ENCODE peak calls at places on chromosomes 2 and 18, in nine cellular contexts. D is activated T-cell treated with anti-CD3 and anti-CD28 coated beads, Interleukin-2, amount 50 U/mL, for 24 hours; G is EH; H is ELR; Q is OCI-LY7; R is NCI-H1417; E is CD4-positive, alpha-beta T cell; P is GM13977; K is astrocyte. T is an unnamed sample.

GRCh38 chr2:222292738-222293134 is 6.1 kb downstream of the PAX3 start:
- DNase-seq in D (no peak), G (no peak), H (no peak), Q (no peak), R (no peak), E (no peak), P (no peak), K (no peak), T (no peak)

GRCh38 chr2:102103992-102104871 is 38.3 kb upstream of the IL1R1 start:
- DNase-seq in D (peak), G (peak), H (peak), Q (no peak), R (no peak), E (no peak), P (peak), K (peak), T (no peak)

GRCh38 chr18:3411854-3412268 is 38.1 kb upstream of the TGIF1 start:
- DNase-seq in D (peak), G (peak), H (peak), Q (no peak), R (no peak), E (no peak), P (no peak), K (no peak), T (no peak)

GRCh38 chr2:39375917-39376316 is 61.2 kb downstream of the MAP4K3 start:
- DNase-seq in D (no peak), G (no peak), H (no peak), Q (no peak), R (no peak), E (no peak), P (no peak), K (no peak), T (no peak)

GRCh38 chr18:68701353-68701752 is 13.6 kb downstream of the TMX3 start:
- DNase-seq in D (no peak), G (no peak), H (no peak), Q (no peak), R (no peak), E (no peak), P (no peak), K (no peak), T (no peak)

GRCh38 chr2:98936917-98937351 is 909 bp upstream of the CRACDL start:
- DNase-seq in D (no peak), G (no peak), H (no peak), Q (no peak), R (no peak), E (no peak), P (peak), K (no peak), T (no peak)

GRCh38 chr2:28210535-28210934 is 182.1 kb upstream of the FOSL2 start:
- DNase-seq in D (no peak), G (no peak), H (no peak), Q (no peak), R (no peak), E (no peak), P (no peak), K (no peak), T (no peak)

GRCh38 chr2:143161982-143162837 is 33.0 kb downstream of the ARHGAP15 start:
- DNase-seq in D (peak), G (peak), H (peak), Q (peak), R (peak), E (peak), P (no peak), K (peak), T (peak)

GRCh38 chr2:240250150-240250984 is 109.9 kb upstream of the OTOS start:
- DNase-seq in D (peak), G (no peak), H (no peak), Q (no peak), R (no peak), E (no peak), P (no peak), K (no peak), T (no peak)

GRCh38 chr2:69668598-69668997 is 25.1 kb upstream of the AAK1 start:
- DNase-seq in D (no peak), G (peak), H (no peak), Q (no peak), R (no peak), E (no peak), P (no peak), K (no peak), T (no peak)

GRCh38 chr18:54775686-54776085 is 52.6 kb upstream of the RAB27B start:
- DNase-seq in D (no peak), G (peak), H (peak), Q (no peak), R (no peak), E (no peak), P (no peak), K (peak), T (no peak)

GRCh38 chr2:70565039-70565731 is 11.6 kb upstream of the TGFA start:
- DNase-seq in D (no peak), G (no peak), H (no peak), Q (no peak), R (no peak), E (no peak), P (no peak), K (no peak), T (no peak)

GRCh38 chr2:7203056-7203467 is 285.9 kb downstream of the RNF144A start:
- DNase-seq in D (peak), G (peak), H (peak), Q (peak), R (peak), E (peak), P (peak), K (peak), T (peak)

GRCh38 chr18:45749918-45750689 is 26.1 kb downstream of the SLC14A1 start:
- DNase-seq in D (no peak), G (no peak), H (no peak), Q (no peak), R (no peak), E (no peak), P (no peak), K (no peak), T (no peak)

GRCh38 chr2:173240083-173240482 is 114.6 kb upstream of the CDCA7 start:
- DNase-seq in D (no peak), G (no peak), H (no peak), Q (no peak), R (no peak), E (no peak), P (no peak), K (no peak), T (no peak)